ENCODE peak calls at places on chromosomes 6 and 20, in ten cellular contexts. C is cerebellar cortex; W is activated naive CD4-positive, alpha-beta T cell treated with anti-CD3 and anti-CD28 coated beads, Interleukin-2, amount 50 U/mL, for 72 hours; T is NCI-H2029; B is COLO829; V is stimulated activated CD4-positive, alpha-beta T cell treated with anti-CD3 and anti-CD28 coated beads, Interleukin-15, amount 100 ng/mL, for 1 hour; J is GM10248; D is GM20000; L is activated naive CD8-positive, alpha-beta T cell treated with anti-CD3 and anti-CD28 coated beads, Interleukin-2, amount 50 U/mL, for 24 hours; I is C1 segment of cervical spinal cord. E is an unnamed sample.

GRCh38 chr20:59723607-59724456 is 119.5 kb downstream of the PHACTR3 start:
- DNase-seq in I (no peak), J (no peak), V (no peak), C (no peak), D (no peak), L (no peak), W (no peak), B (no peak), T (no peak), E (no peak)

GRCh38 chr6:27893059-27893835 is 18.9 kb downstream of the OR2B2 start:
- DNase-seq in W (peak; percentile 93), T (peak; percentile 98), J (peak; percentile 88), V (peak; percentile 62), I (peak; percentile 71), L (peak; percentile 88), B (peak; percentile 99), C (peak; percentile 95), D (peak; percentile 86), E (peak; percentile 42)

GRCh38 chr6:115971785-115972184 is 88.9 kb downstream of the FRK start:
- DNase-seq in W (no peak), B (no peak), I (no peak), J (no peak), L (no peak), D (no peak), V (no peak), T (no peak), C (no peak), E (no peak)

GRCh38 chr20:5807431-5807830 is 57.2 kb downstream of the SHLD1 start:
- DNase-seq in T (no peak), L (no peak), C (no peak), I (no peak), V (no peak), D (no peak), J (no peak), W (no peak), B (no peak), E (no peak)

GRCh38 chr20:19903168-19903676 is 113.9 kb upstream of the NAA20 start:
- DNase-seq in L (no peak), J (peak; percentile 76), D (peak; percentile 73), C (no peak), T (peak; percentile 51), W (no peak), B (peak; percentile 32), V (no peak), I (peak; percentile 41), E (peak; percentile 43)

GRCh38 chr20:39338977-39339376 is 376.8 kb downstream of the DHX35 start:
- DNase-seq in C (no peak), B (no peak), W (no peak), V (no peak), I (no peak), L (no peak), D (peak; percentile 33), T (no peak), J (peak; percentile 28), E (peak; percentile 20)

GRCh38 chr20:53130819-53131218 is 158.7 kb downstream of the TSHZ2 start:
- DNase-seq in B (no peak), I (no peak), V (no peak), D (no peak), J (no peak), C (no peak), L (no peak), W (no peak), T (no peak), E (no peak)

GRCh38 chr6:3015144-3015543 is 15.4 kb downstream of the NQO2 start:
- DNase-seq in C (no peak), T (no peak), D (no peak), V (no peak), L (no peak), J (no peak), W (no peak), I (no peak), B (no peak), E (no peak)

GRCh38 chr20:57581202-57582028 is 20.5 kb downstream of the PCK1 start:
- DNase-seq in D (no peak), W (no peak), B (no peak), C (no peak), I (no peak), V (no peak), L (no peak), T (no peak), J (no peak), E (peak; percentile 32)

GRCh38 chr6:155088856-155089255 is 93.7 kb downstream of the TIAM2 start:
- DNase-seq in V (no peak), W (no peak), D (no peak), L (no peak), I (no peak), T (no peak), C (no peak), B (no peak), J (no peak), E (no peak)

GRCh38 chr6:85574932-85575598 is 18.6 kb downstream of the SNX14 start:
- DNase-seq in W (no peak), V (no peak), D (no peak), C (no peak), J (no peak), T (no peak), B (no peak), I (no peak), L (no peak), E (no peak)

GRCh38 chr6:157597461-157598312 is 216.7 kb downstream of the ZDHHC14 start:
- DNase-seq in C (peak; percentile 56), L (peak; percentile 46), J (peak; percentile 72), W (peak; percentile 33), T (no peak), V (peak; percentile 16), D (peak; percentile 72), I (peak; percentile 49), B (peak; percentile 23), E (peak; percentile 34)

GRCh38 chr6:150905769-150906168 is 40.3 kb downstream of the MTHFD1L start:
- DNase-seq in C (no peak), D (no peak), J (no peak), I (no peak), B (no peak), L (no peak), V (no peak), W (no peak), T (no peak), E (no peak)

GRCh38 chr6:13488896-13489237 is 1.5 kb upstream of the GFOD1 start:
- DNase-seq in B (no peak), T (no peak), V (no peak), W (no peak), L (no peak), D (no peak), C (no peak), J (no peak), I (no peak), E (peak; percentile 33)

GRCh38 chr20:47262365-47263013 is 94.0 kb downstream of the ZMYND8 start:
- DNase-seq in V (no peak), J (peak; percentile 69), B (no peak), I (no peak), W (no peak), C (no peak), D (peak; percentile 69), L (no peak), T (no peak), E (no peak)

GRCh38 chr20:63206878-63207277 is 9.1 kb downstream of the YTHDF1 start:
- DNase-seq in V (no peak), C (no peak), D (no peak), I (peak; percentile 15), L (no peak), J (no peak), T (no peak), W (no peak), B (no peak), E (no peak)

GRCh38 chr6:25499851-25500250 is 152.2 kb upstream of the SCGN start:
- DNase-seq in I (no peak), L (no peak), W (no peak), D (no peak), J (no peak), T (no peak), C (no peak), V (no peak), B (peak; percentile 18), E (no peak)

GRCh38 chr6:43699564-43700186 is 12.1 kb upstream of the MRPS18A start:
- DNase-seq in I (no peak), L (no peak), V (no peak), W (no peak), J (no peak), C (no peak), D (no peak), T (peak; percentile 47), B (no peak), E (no peak)

GRCh38 chr20:227439-228105 is 514 bp downstream of the DEFB129 start:
- DNase-seq in D (no peak), B (no peak), W (no peak), J (no peak), V (no peak), T (no peak), I (no peak), L (no peak), C (no peak), E (no peak)

GRCh38 chr20:35467339-35468224 is 12.2 kb downstream of the CEP250 start:
- DNase-seq in B (no peak), T (no peak), J (no peak), L (no peak), W (no peak), V (no peak), I (no peak), D (no peak), C (no peak), E (no peak)

GRCh38 chr20:36890586-36890985 is 14.6 kb downstream of the TLDC2 start:
- DNase-seq in V (no peak), B (no peak), W (no peak), L (no peak), I (no peak), C (no peak), J (no peak), T (no peak), D (no peak), E (no peak)

GRCh38 chr20:12394786-12395185 is 477.1 kb downstream of the BTBD3 start:
- DNase-seq in T (no peak), W (no peak), C (no peak), B (peak; percentile 42), I (no peak), D (no peak), J (no peak), L (no peak), V (no peak), E (no peak)

GRCh38 chr20:59744756-59745155 is 140.4 kb downstream of the PHACTR3 start:
- DNase-seq in T (no peak), B (no peak), W (no peak), J (no peak), L (no peak), I (no peak), D (no peak), V (no peak), C (no peak), E (no peak)

GRCh38 chr20:14761903-14762302 is 424.5 kb upstream of the FLRT3 start:
- DNase-seq in I (no peak), D (no peak), T (no peak), C (no peak), L (no peak), B (no peak), W (no peak), V (no peak), J (no peak), E (no peak)

GRCh38 chr6:97160280-97160679 is 122.7 kb downstream of the MMS22L start:
- DNase-seq in W (no peak), V (no peak), D (no peak), J (no peak), L (no peak), B (no peak), C (no peak), T (no peak), I (no peak), E (no peak)

GRCh38 chr6:30450908-30451818 is 38.1 kb upstream of the HLA-E start:
- DNase-seq in J (peak; percentile 63), I (peak; percentile 40), T (no peak), W (peak; percentile 45), B (no peak), V (no peak), D (peak; percentile 70), L (peak; percentile 43), C (no peak), E (no peak)

GRCh38 chr6:41625442-41625841 is 12.8 kb upstream of the MDFI start:
- DNase-seq in L (no peak), C (no peak), I (no peak), V (no peak), D (no peak), W (no peak), J (no peak), B (no peak), T (peak; percentile 54), E (no peak)

E was measured in tibial nerve.